ENCODE peak calls at places on chromosome 10, in six cellular contexts. P is mammary epithelial cell, Z is heart right ventricle, M is right lobe of liver, N is spleen, W is adrenal gland. I is an unnamed sample. For H3K36me3 and H3K4me1, the result is how much of the 10 kb centered on the place peaks cover.

GRCh38 chr10:117165557-117166419 is 27.7 kb upstream of the VAX1 start:
- DNase-seq in M (peak), N (no peak), W (peak), Z (peak), P (peak), I (peak)

GRCh38 chr10:37711617-37712488 is 145.6 kb downstream of the ZNF248 start:
- DNase-seq in N (peak), M (no peak), W (peak), P (no peak), Z (no peak), I (no peak)

GRCh38 chr10:58919927-58920654 is 256.4 kb upstream of the PHYHIPL start:
- DNase-seq in W (no peak), P (peak), Z (no peak), M (no peak), N (no peak), I (no peak)

GRCh38 chr10:33336606-33337334 is 2.3 kb upstream of the NRP1 start:
- DNase-seq in N (peak), W (peak), P (peak), M (peak), Z (peak), I (peak)

GRCh38 chr10:50152792-50153272 is 85.1 kb downstream of the WASHC2A start:
- DNase-seq in M (peak), W (no peak), P (no peak), Z (no peak), N (no peak), I (peak)

GRCh38 chr10:32687546-32687945 is 241.6 kb downstream of the CCDC7 start:
- DNase-seq in Z (no peak), P (no peak), M (no peak), N (no peak), W (no peak), I (no peak)

GRCh38 chr10:93410697-93411348 is 71.3 kb downstream of the MYOF start:
- DNase-seq in P (no peak), Z (no peak), N (no peak), W (no peak), M (no peak), I (no peak)

GRCh38 chr10:72509206-72509799 is 116.6 kb downstream of the MICU1 start:
- DNase-seq in N (no peak), Z (no peak), P (peak), M (no peak), W (no peak), I (no peak)

GRCh38 chr10:132165416-132165980 is 21.2 kb upstream of the DPYSL4 start:
- DNase-seq in M (no peak), W (no peak), P (no peak), N (peak), Z (no peak), I (no peak)

GRCh38 chr10:106495931-106496330 is 668.6 kb downstream of the SORCS1 start:
- DNase-seq in Z (no peak), N (no peak), W (no peak), M (no peak), P (no peak), I (no peak)

GRCh38 chr10:124864421-124865193 is 63.0 kb downstream of the ABRAXAS2 start:
- DNase-seq in N (no peak), Z (peak), W (peak), P (peak), M (peak), I (no peak)

GRCh38 chr10:72691470-72692056 is 380 bp upstream of the MCU start:
- DNase-seq in M (no peak), Z (no peak), W (no peak), P (no peak), N (no peak), I (no peak)

GRCh38 chr10:125028291-125028867 is 86.5 kb downstream of the ZRANB1 start:
- DNase-seq in W (no peak), P (no peak), N (no peak), M (no peak), Z (no peak), I (no peak)

GRCh38 chr10:116848912-116849270 is 408 bp upstream of the ENO4 start:
- DNase-seq in Z (no peak), W (no peak), P (no peak), M (no peak), N (peak), I (no peak)

GRCh38 chr10:90857635-90858488 is at the start of gene HTR7:
- DNase-seq in Z (peak), M (peak), N (peak), P (peak), W (peak), I (peak)

GRCh38 chr10:23505797-23506465 is 67.1 kb downstream of the OTUD1 start:
- DNase-seq in P (no peak), N (no peak), M (no peak), W (no peak), Z (no peak), I (no peak)

GRCh38 chr10:102783541-102783930 is 39.8 kb downstream of the WBP1L start:
- DNase-seq in P (peak), Z (no peak), M (no peak), W (no peak), N (no peak), I (no peak)

GRCh38 chr10:48507494-48507893 is 97.4 kb downstream of the ARHGAP22 start:
- DNase-seq in W (no peak), M (no peak), N (no peak), Z (no peak), P (no peak), I (no peak)

GRCh38 chr10:83723080-83723479 is 416.2 kb upstream of the GHITM start:
- DNase-seq in M (no peak), N (no peak), P (no peak), Z (peak), W (no peak), I (no peak)

GRCh38 chr10:124044143-124044862 is 49.1 kb downstream of the CHST15 start:
- DNase-seq in Z (no peak), N (peak), M (no peak), P (no peak), W (no peak), I (no peak)

GRCh38 chr10:3666525-3667302 is 118.3 kb downstream of the KLF6 start:
- DNase-seq in P (no peak), N (peak), Z (no peak), M (no peak), W (no peak), I (no peak)

GRCh38 chr10:133419211-133419950 is 5.0 kb downstream of the SPRN start:
- DNase-seq in Z (no peak), W (no peak), M (peak), P (no peak), N (peak), I (no peak)

GRCh38 chr10:48237225-48237855 is 37.2 kb downstream of the FRMPD2 start:
- DNase-seq in M (no peak), W (no peak), Z (no peak), P (no peak), N (no peak), I (no peak)

GRCh38 chr10:44395902-44396670 is 11.2 kb upstream of the CXCL12 start:
- DNase-seq in M (no peak), Z (no peak), P (no peak), N (peak), W (no peak), I (no peak)

GRCh38 chr10:122232781-122233180 is 38.3 kb upstream of the BTBD16 start:
- DNase-seq in N (no peak), W (no peak), M (no peak), P (no peak), Z (no peak), I (no peak)

GRCh38 chr10:67664936-67665335 is 31.1 kb downstream of the CTNNA3 start:
- DNase-seq in N (no peak), M (no peak), Z (no peak), W (no peak), P (no peak), I (no peak)

GRCh38 chr10:59865101-59865500 is 41.3 kb downstream of the CCDC6 start:
- DNase-seq in W (no peak), M (no peak), N (no peak), P (peak), Z (peak), I (no peak)

GRCh38 chr10:128625926-128626325 is 499.7 kb upstream of the MKI67 start:
- DNase-seq in M (no peak), W (no peak), P (peak), Z (no peak), N (no peak), I (no peak)

GRCh38 chr10:71351628-71352319 is 32.7 kb downstream of the SLC29A3 start:
- DNase-seq in M (peak), N (no peak), Z (peak), W (no peak), P (no peak), I (no peak)

DNA sequence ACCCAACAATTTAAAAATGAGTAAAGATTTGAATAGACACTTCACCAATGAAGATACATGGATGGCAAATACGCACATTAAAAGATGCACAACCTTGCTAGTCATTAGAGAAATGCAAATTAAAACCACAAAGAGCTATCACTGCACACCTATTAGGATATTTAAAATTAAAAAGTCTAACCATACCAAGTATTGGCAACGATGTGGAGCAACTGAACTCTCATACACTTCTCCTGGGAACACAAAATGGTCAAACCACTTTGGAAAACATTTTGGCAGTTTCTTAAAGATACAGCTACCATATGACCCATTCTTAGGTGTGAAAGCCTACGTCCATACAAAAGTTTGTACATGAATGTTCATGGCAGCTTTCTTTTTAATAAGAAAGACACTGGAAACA is 36.1 kb downstream of the DCLRE1C start:
- DNase-seq in P (no peak), Z (no peak), N (no peak), W (no peak), M (no peak), I (no peak)
- H3K36me3 ChIP-seq in P (under half), Z (under half), N (half or more), W (under half), M (under half), I (under half)

GRCh38 chr10:95502377-95502776 is 58.8 kb downstream of the SORBS1 start:
- DNase-seq in Z (no peak), P (no peak), M (no peak), N (no peak), W (no peak), I (no peak)
- H3K4me1 ChIP-seq in Z (half or more), P (under half), M (under half), N (under half), W (under half), I (under half)

DNA sequence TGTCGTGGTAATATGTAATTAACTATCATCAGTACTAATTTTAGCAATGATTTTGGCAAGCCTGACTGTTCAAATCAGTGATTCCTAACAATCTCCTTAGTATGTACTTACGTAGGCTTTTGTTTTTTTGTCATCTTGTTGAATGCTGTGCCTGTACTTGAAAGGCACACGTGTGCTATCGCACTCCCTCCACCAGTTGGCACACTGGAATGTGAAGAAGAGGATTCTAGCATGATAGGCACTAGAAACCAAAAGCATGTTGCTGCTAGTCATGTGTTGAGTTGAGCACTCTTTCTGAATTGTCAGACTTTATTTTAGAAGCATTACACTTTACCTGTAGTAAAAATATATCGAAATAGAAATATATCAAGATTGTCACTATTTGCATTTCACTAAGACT is 59.1 kb downstream of the TASOR2 start:
- DNase-seq in Z (no peak), P (no peak), N (no peak), W (no peak), M (no peak), I (no peak)
- H3K36me3 ChIP-seq in Z (under half), P (under half), N (half or more), W (under half), M (under half), I (half or more)

GRCh38 chr10:29105516-29106215 is 183.2 kb upstream of the LYZL1 start:
- DNase-seq in P (peak), N (no peak), Z (no peak), M (no peak), W (no peak), I (no peak)

GRCh38 chr10:29109700-29110099 is 179.2 kb upstream of the LYZL1 start:
- DNase-seq in M (no peak), P (no peak), Z (no peak), N (no peak), W (no peak), I (no peak)

GRCh38 chr10:29104661-29105369 is 184.1 kb upstream of the LYZL1 start:
- DNase-seq in M (peak), Z (no peak), W (no peak), P (no peak), N (no peak), I (no peak)

GRCh38 chr10:29107866-29108498 is 180.9 kb upstream of the LYZL1 start:
- DNase-seq in M (no peak), N (no peak), P (no peak), W (no peak), Z (no peak), I (no peak)

DNA sequence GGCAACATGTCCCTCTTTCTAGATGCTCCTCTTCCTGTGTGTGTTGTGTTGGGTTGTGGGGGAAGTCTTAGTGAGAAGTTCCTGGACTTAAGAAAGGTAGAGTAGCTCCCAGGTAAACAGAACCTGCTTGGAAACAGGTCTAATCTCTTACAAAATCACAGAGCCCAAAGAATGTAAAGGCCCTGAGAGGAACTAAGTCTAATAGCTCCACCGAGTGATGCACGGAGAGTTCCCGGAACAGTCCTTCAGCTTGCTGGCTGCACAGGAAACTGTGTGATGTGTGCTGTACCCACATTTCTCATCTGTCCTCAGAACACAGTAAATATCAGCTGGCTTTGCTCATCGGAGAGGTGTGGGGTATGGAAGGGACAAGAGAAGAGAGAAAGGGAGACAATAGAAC is 182.6 kb upstream of the LYZL1 start:
- DNase-seq in M (no peak), P (no peak), N (no peak), Z (no peak), W (no peak), I (no peak)
- H3K4me1 ChIP-seq in M (under half), P (under half), N (under half), Z (under half), W (under half), I (under half)

DNA sequence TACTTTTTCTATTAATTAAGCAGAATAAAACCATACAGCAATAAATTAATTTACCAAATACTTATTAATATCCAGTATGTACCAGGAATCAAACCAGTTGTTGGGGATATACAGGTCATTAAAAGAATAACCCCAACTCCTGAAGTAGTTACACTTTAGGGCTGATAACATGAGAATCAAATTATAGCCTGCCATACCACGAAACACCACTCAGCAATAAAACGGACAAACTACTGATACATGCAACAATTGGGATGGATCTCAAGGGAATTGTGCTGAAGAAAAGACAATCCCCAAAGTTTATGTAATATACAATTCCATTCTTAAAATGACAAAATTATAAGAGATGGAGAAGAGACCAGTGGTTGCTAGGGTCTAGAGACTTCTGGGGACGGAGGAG is 22.7 kb downstream of the MCMBP start:
- DNase-seq in M (no peak), Z (no peak), N (no peak), W (no peak), P (no peak), I (no peak)
- H3K36me3 ChIP-seq in M (under half), Z (under half), N (half or more), W (under half), P (under half), I (half or more)

DNA sequence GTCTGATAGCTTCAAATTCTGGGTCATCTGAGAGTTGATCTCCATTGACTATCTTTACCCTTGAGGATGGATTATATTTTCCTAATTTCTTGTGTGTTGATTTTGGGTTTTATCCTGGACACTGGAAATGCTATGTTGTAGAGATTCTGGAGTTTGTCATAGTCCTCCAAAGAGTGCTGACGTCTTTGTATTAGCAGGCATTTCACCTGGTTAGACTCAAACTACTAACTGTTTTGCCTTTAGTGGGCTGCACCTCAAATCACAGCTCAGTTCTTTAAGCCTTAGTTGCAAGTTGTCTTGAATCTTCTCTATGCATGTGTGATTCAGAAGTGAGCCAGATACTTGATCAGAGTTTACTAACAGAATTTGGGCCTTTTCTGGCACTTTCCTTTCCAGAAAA is 264.3 kb downstream of the RPS24 start:
- DNase-seq in W (no peak), P (no peak), N (no peak), Z (no peak), M (no peak), I (no peak)
- H3K4me1 ChIP-seq in W (under half), P (under half), N (under half), Z (under half), M (under half), I (under half)

GRCh38 chr10:118551535-118552100 is 43.8 kb downstream of the PRLHR start:
- DNase-seq in M (no peak), Z (no peak), N (no peak), P (no peak), W (no peak), I (no peak)
- H3K36me3 ChIP-seq in M (under half), Z (under half), N (under half), P (under half), W (under half), I (under half)

DNA sequence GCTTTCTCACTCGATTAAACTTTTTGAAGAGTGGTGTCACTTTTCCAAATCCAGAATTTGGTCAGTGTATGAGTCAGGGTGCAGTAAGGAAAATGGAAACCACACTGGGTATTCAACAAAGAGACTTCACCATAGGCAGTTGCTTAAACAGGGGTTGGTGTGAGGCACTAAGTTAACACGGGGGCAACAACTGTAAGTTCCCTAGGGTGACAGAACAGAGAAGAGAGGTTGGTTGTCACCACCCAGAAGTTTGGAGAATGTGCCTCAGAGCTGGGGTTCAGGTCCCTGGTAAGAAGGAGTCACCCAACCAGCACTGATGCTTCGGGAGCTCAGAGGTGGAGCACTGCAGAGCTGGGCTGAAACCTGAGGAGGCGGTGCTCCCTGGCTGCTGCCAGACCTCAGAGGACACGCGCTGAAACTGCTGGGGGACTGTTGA is 170.4 kb downstream of the ARID5B start:
- DNase-seq in M (no peak), N (no peak), W (no peak), Z (no peak), P (no peak), I (no peak)
- H3K4me1 ChIP-seq in M (under half), N (under half), W (half or more), Z (half or more), P (under half), I (under half)

GRCh38 chr10:103797857-103798256 is 57.5 kb downstream of the SH3PXD2A start:
- DNase-seq in M (peak), W (no peak), P (no peak), Z (no peak), N (no peak), I (no peak)
- H3K36me3 ChIP-seq in M (under half), W (under half), P (under half), Z (under half), N (under half), I (under half)